ENCODE peak calls at places on chromosomes 6 and 20, in five cellular contexts. V, M, Y, R and T are unnamed samples.

GRCh38 chr6:85252552-85252951 is 197.3 kb upstream of the NT5E start:
- DNase-seq in V (no peak), Y (no peak), R (no peak), M (no peak), T (no peak)

GRCh38 chr6:135212020-135212806 is 31.1 kb downstream of the MYB start:
- DNase-seq in Y (no peak), V (peak), R (peak), M (no peak), T (peak)

GRCh38 chr6:80932364-80932763 is 820.1 kb downstream of the TENT5A start:
- DNase-seq in M (no peak), Y (no peak), V (peak), R (peak), T (peak)

GRCh38 chr6:164200071-164200470 is 785.6 kb downstream of the QKI start:
- DNase-seq in M (no peak), R (peak), V (peak), Y (no peak), T (peak)

GRCh38 chr6:110475255-110475654 is 1.2 kb downstream of the SLC22A16 start:
- DNase-seq in M (no peak), V (no peak), R (peak), Y (no peak), T (no peak)

GRCh38 chr20:62183426-62184142 is 756 bp downstream of the MTG2 start:
- DNase-seq in V (peak), M (no peak), Y (no peak), R (no peak), T (no peak)

GRCh38 chr6:5994234-5994998 is 12.3 kb downstream of the NRN1 start:
- DNase-seq in M (no peak), V (no peak), R (no peak), Y (no peak), T (no peak)

GRCh38 chr6:79635179-79635578 is 4.0 kb downstream of the SH3BGRL2 start:
- DNase-seq in V (peak), Y (no peak), R (peak), M (no peak), T (no peak)

GRCh38 chr6:111260570-111261298 is 173.4 kb downstream of the SLC16A10 start:
- DNase-seq in V (peak), Y (no peak), R (no peak), M (no peak), T (no peak)

GRCh38 chr6:142856607-142856856 is 88.4 kb downstream of the HIVEP2 start:
- DNase-seq in V (no peak), M (no peak), Y (no peak), R (no peak), T (no peak)

GRCh38 chr6:142856857-142857608 is 87.9 kb downstream of the HIVEP2 start:
- DNase-seq in M (no peak), V (no peak), Y (no peak), R (no peak), T (no peak)

GRCh38 chr6:142857609-142858195 is 87.3 kb downstream of the HIVEP2 start:
- DNase-seq in Y (no peak), M (no peak), V (no peak), R (no peak), T (no peak)

GRCh38 chr6:142854589-142855488 is 90.1 kb downstream of the HIVEP2 start:
- DNase-seq in Y (no peak), R (no peak), V (no peak), M (no peak), T (no peak)

DNA sequence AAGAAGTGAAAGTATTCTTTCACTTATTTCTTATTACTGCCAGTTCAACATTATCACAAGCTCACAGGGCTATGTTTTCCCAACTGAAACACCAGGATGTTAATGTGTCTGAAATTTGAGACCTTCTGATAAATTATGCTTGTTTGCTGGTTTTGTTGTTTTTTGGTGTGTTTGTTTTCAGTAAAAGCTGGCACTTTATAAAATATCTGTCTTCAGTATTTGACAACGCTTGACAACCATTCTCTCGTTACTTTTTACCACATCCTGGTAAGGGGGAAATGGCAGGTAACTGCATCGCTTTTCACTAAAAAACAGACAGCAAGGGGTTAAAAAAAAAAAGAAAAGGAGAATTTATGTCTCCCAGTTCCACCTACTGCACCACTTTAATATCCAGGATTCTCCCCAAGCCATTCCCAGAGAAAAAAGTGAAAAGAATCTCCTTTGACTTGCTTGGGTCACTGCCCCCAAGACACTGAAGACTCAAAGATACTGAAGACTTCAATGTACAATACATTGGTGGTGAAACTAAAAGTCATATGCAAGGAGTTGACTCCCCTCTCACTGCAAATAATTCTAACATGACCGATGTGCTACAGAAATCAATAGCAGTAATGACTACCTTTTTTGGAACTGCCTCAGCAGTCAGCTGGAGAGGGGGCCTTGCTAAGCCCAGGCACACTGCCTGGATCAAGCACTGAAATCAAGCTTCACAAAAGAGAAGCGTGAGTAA is 88.9 kb downstream of the HIVEP2 start:
- DNase-seq in Y (no peak), R (no peak), V (no peak), M (no peak), T (no peak)
- H3K4me3 ChIP-seq in Y (no peak), R (no peak), V (no peak), M (no peak), T (no peak)

DNA sequence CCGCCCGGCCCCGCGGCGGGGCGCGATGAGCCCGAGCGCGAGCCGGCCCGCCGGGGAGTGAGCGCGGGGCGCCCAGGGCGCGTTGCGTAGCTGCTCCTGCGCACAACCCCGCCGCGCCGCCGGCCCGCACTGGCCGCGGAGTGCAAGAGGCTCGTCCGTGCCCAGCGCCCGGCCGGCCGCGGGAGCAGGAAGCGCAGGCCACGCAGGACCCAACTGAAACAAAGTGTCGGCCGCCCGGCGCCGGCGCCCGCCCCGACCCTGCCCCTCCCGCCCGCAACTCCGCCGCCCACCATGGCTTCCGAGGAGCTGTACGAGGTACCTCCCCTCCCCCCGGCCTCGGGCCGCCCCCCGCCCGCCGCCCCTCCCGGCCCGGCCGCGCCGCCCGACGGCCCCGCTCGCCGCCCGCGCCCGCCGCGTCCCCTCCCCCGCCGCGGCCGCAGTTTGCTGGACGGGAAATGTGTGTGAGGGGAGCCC is 326 bp downstream of the CDYL start:
- DNase-seq in M (no peak), Y (no peak), V (peak), R (no peak), T (no peak)
- H3K4me3 ChIP-seq in M (peak), Y (peak), V (peak), R (peak), T (peak)

GRCh38 chr6:41469951-41470340 is 76.2 kb upstream of the FOXP4 start:
- DNase-seq in V (no peak), R (peak), M (peak), Y (no peak), T (no peak)
- H3K4me3 ChIP-seq in V (no peak), R (peak), M (no peak), Y (no peak), T (no peak)

GRCh38 chr6:33008944-33009861 is at the start of gene HLA-DOA:
- DNase-seq in R (peak), V (peak), Y (no peak), M (peak), T (no peak)
- H3K4me3 ChIP-seq in R (peak), V (no peak), Y (no peak), M (no peak), T (no peak)